ENCODE peak calls at places on chromosome 4, in nine cellular contexts. R is endothelial cell of umbilical vein, M is GM12892, U is GM12891, D is spleen, V is suprapubic skin, B is prostate gland, H is stomach, K is sigmoid colon. A is an unnamed sample.

GRCh38 chr4:38106301-38106700 is 146.1 kb downstream of the PTTG2 start:
- DNase-seq in R (peak), M (no peak), U (no peak), D (no peak), V (no peak), B (no peak), H (no peak), K (no peak), A (no peak)

GRCh38 chr4:25058796-25059195 is 28.1 kb upstream of the LGI2 start:
- DNase-seq in R (no peak), M (no peak), U (no peak), D (no peak), V (no peak), B (no peak), H (no peak), K (no peak), A (no peak)

GRCh38 chr4:74968456-74969164 is 35.7 kb downstream of the PARM1 start:
- DNase-seq in R (no peak), M (no peak), U (no peak), D (no peak), V (no peak), B (no peak), H (no peak), K (no peak), A (no peak)

GRCh38 chr4:5435201-5435600 is 273.2 kb downstream of the EVC2 start:
- DNase-seq in R (no peak), M (no peak), U (no peak), D (no peak), V (no peak), B (no peak), H (no peak), K (no peak), A (no peak)

GRCh38 chr4:157550028-157550427 is 329.5 kb downstream of the GRIA2 start:
- DNase-seq in R (no peak), M (no peak), U (no peak), D (no peak), V (no peak), B (no peak), H (no peak), K (no peak), A (no peak)

GRCh38 chr4:6281436-6282144 is 11.9 kb downstream of the WFS1 start:
- DNase-seq in R (no peak), M (no peak), U (no peak), D (no peak), V (no peak), B (no peak), H (no peak), K (peak), A (peak)

GRCh38 chr4:139660518-139661149 is 5.0 kb upstream of the MGST2 start:
- DNase-seq in R (peak), M (no peak), U (no peak), D (no peak), V (no peak), B (no peak), H (no peak), K (no peak), A (no peak)

GRCh38 chr4:3346146-3346545 is 53.3 kb downstream of the RGS12 start:
- DNase-seq in R (peak), M (no peak), U (peak), D (no peak), V (no peak), B (peak), H (peak), K (no peak), A (peak)

GRCh38 chr4:111678908-111679307 is 466.3 kb upstream of the FAM241A start:
- DNase-seq in R (no peak), M (no peak), U (no peak), D (no peak), V (no peak), B (no peak), H (no peak), K (no peak), A (no peak)

GRCh38 chr4:15385928-15386327 is 41.9 kb upstream of the C1QTNF7 start:
- DNase-seq in R (no peak), M (no peak), U (no peak), D (no peak), V (peak), B (no peak), H (no peak), K (peak), A (no peak)

GRCh38 chr4:661856-662761 is 12.0 kb downstream of the ATP5ME start:
- DNase-seq in R (no peak), M (no peak), U (no peak), D (peak), V (no peak), B (no peak), H (no peak), K (peak), A (peak)

GRCh38 chr4:94595880-94596483 is 144.2 kb downstream of the PDLIM5 start:
- DNase-seq in R (peak), M (no peak), U (no peak), D (no peak), V (no peak), B (peak), H (no peak), K (no peak), A (no peak)

GRCh38 chr4:77399831-77400230 is 205.8 kb upstream of the CXCL13 start:
- DNase-seq in R (no peak), M (no peak), U (no peak), D (no peak), V (no peak), B (no peak), H (no peak), K (no peak), A (no peak)

GRCh38 chr4:130359537-130359936 is 1263.6 kb downstream of the C4orf33 start:
- DNase-seq in R (peak), M (no peak), U (no peak), D (no peak), V (no peak), B (no peak), H (no peak), K (no peak), A (no peak)

DNA sequence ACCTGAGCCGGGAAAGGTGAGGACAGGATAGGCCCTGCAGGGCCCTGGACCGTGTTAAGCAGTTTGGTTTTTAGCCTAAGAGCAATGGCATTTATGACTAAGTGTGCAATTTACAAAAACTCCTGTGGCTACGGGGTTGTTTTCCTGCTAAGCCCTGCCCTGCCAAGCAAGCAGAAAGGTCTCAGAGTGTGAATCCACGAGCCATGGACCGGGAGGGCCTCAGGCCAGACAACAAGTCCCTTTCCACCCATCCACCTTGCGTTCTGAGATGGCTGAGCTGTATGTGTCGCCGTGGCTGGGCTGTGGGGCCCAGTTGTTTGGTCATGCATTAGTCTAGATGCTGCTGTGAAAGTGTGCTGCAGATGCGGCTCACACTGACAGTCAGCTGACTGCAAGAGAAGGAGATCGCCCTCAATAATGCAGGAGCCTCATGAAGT is 33.9 kb upstream of the AFAP1 start:
- DNase-seq in R (no peak), M (no peak), U (no peak), D (no peak), V (no peak), B (no peak), H (no peak), K (no peak), A (no peak)
- TF ChIP-seq POLR2AphosphoS5 in R (no peak), M (no peak), U (no peak), D (no peak), V (no peak), B (no peak), H (no peak), K (no peak), A (no peak)

GRCh38 chr4:125321709-125322362 is 7.1 kb downstream of the FAT4 start:
- DNase-seq in R (peak), M (no peak), U (no peak), D (no peak), V (no peak), B (no peak), H (no peak), K (no peak), A (no peak)
- TF ChIP-seq POLR2AphosphoS5 in R (no peak), M (no peak), U (no peak), D (no peak), V (no peak), B (no peak), H (peak), K (no peak), A (no peak)

GRCh38 chr4:185638548-185639301 is 103.4 kb upstream of the PDLIM3 start:
- DNase-seq in R (no peak), M (no peak), U (no peak), D (no peak), V (no peak), B (no peak), H (no peak), K (no peak), A (no peak)

GRCh38 chr4:185640809-185641675 is 105.7 kb upstream of the PDLIM3 start:
- DNase-seq in R (peak), M (no peak), U (no peak), D (no peak), V (no peak), B (peak), H (no peak), K (no peak), A (no peak)

GRCh38 chr4:185645403-185645802 is 110.1 kb upstream of the PDLIM3 start:
- DNase-seq in R (no peak), M (no peak), U (no peak), D (no peak), V (no peak), B (no peak), H (no peak), K (no peak), A (no peak)

GRCh38 chr4:185644408-185644807 is 109.1 kb upstream of the PDLIM3 start:
- DNase-seq in R (no peak), M (no peak), U (no peak), D (no peak), V (no peak), B (no peak), H (no peak), K (no peak), A (no peak)

DNA sequence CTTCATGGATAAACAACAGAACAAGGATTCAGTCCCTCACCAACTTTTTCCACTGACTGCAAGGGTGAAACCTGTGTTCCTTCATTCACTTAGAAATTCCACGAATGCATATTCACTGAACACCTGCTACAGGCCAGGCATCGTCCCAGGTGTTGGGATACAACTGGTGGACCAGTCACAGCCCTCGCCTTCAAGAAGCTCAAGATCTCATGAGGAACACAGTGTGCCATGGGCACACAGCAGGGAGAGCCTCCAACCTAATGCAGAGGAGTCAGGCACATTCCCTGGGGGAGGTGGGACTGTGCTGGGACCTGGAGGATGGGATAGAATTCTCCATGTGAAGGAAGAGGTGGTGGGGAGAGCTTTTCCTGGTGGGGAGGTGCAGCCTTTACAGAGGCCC is 107.6 kb upstream of the PDLIM3 start:
- DNase-seq in R (no peak), M (no peak), U (no peak), D (no peak), V (no peak), B (no peak), H (no peak), K (no peak), A (no peak)
- TF ChIP-seq POLR2AphosphoS5 in R (no peak), M (no peak), U (no peak), D (no peak), V (no peak), B (no peak), H (no peak), K (no peak), A (peak)

DNA sequence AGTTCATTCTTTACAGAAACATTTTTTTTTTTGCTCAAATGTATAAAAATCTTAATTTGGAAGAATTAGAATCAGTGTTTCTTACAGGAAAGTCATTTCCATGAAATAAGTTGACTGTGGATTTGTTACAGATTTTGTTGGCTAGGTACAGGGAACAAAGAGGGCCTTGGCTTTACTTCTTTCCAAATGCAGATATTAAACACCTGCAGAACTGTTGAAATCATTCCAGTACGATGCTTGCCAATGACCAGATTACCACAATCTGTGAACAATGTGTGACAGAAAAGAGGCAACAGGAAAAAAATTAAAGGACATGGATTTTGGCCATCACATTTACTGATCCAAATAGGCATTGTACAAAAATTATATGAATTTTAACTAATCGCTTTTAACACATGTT is 70.8 kb downstream of the ANXA10 start:
- DNase-seq in R (no peak), M (no peak), U (no peak), D (no peak), V (no peak), B (no peak), H (no peak), K (no peak), A (no peak)
- TF ChIP-seq POLR2AphosphoS5 in R (no peak), M (no peak), U (no peak), D (no peak), V (no peak), B (no peak), H (no peak), K (no peak), A (no peak)